ENCODE peak calls at places on chromosome 3, in ten cellular contexts. P, B, A, N, H, G, C, O, F and W are unnamed samples.
A peak's percentile ranks its signal among the peaks of the same experiment; 100 is the strongest.

GRCh38 chr3:45223889-45224730 is 2.0 kb downstream of the TMEM158 start:
- DNase-seq in O (no peak), A (no peak), P (no peak), C (no peak), N (peak; percentile 69), G (no peak), F (no peak), H (no peak), B (no peak), W (no peak)

GRCh38 chr3:126751611-126752302 is 47.7 kb downstream of the CHCHD6 start:
- DNase-seq in F (no peak), H (no peak), C (no peak), P (no peak), A (no peak), G (no peak), O (no peak), N (no peak), B (no peak), W (no peak)

GRCh38 chr3:4887177-4887576 is 92.1 kb upstream of the BHLHE40 start:
- DNase-seq in C (no peak), P (no peak), O (no peak), G (no peak), F (no peak), N (no peak), H (no peak), B (no peak), A (no peak), W (no peak)

GRCh38 chr3:174958671-174959328 is 99.7 kb downstream of the NAALADL2 start:
- DNase-seq in O (no peak), F (no peak), N (peak; percentile 5), P (no peak), B (no peak), G (no peak), H (no peak), C (no peak), A (no peak), W (no peak)

GRCh38 chr3:66000506-66000905 is 38.2 kb downstream of the MAGI1 start:
- DNase-seq in O (no peak), A (no peak), B (no peak), H (no peak), N (no peak), C (no peak), G (no peak), P (no peak), F (no peak), W (no peak)

GRCh38 chr3:160616721-160617120 is 51.4 kb upstream of the KPNA4 start:
- DNase-seq in C (no peak), N (peak; percentile 71), A (no peak), B (no peak), H (no peak), P (no peak), F (no peak), G (no peak), O (no peak), W (no peak)

GRCh38 chr3:8460815-8461482 is 40.7 kb upstream of the LMCD1 start:
- DNase-seq in B (no peak), F (no peak), H (no peak), P (no peak), O (no peak), A (no peak), N (peak; percentile 72), C (no peak), G (no peak), W (no peak)

GRCh38 chr3:102510663-102511062 is 75.8 kb downstream of the ZPLD1 start:
- DNase-seq in F (no peak), N (no peak), G (no peak), C (no peak), H (no peak), P (no peak), B (no peak), A (no peak), O (no peak), W (no peak)

GRCh38 chr3:20185364-20185732 is 658 bp downstream of the SGO1 start:
- DNase-seq in G (no peak), O (no peak), C (no peak), N (peak; percentile 8), H (no peak), A (no peak), B (no peak), P (no peak), F (no peak), W (no peak)

GRCh38 chr3:60364475-60364874 is 886.8 kb downstream of the FHIT start:
- DNase-seq in N (no peak), B (no peak), F (no peak), A (no peak), G (no peak), P (no peak), O (no peak), C (no peak), H (no peak), W (no peak)

GRCh38 chr3:135887220-135887619 is 78.3 kb upstream of the PPP2R3A start:
- DNase-seq in C (no peak), B (no peak), P (no peak), G (no peak), F (no peak), A (no peak), H (no peak), O (no peak), N (peak; percentile 87), W (no peak)

GRCh38 chr3:85567074-85567676 is 608.4 kb downstream of the CADM2 start:
- DNase-seq in C (peak; percentile 60), H (peak; percentile 30), F (no peak), O (no peak), P (no peak), B (no peak), G (peak; percentile 24), N (peak; percentile 29), A (peak; percentile 49), W (no peak)

GRCh38 chr3:143036557-143036956 is 35.2 kb downstream of the U2SURP start:
- DNase-seq in C (no peak), N (no peak), B (no peak), H (no peak), G (no peak), F (no peak), P (no peak), A (no peak), O (no peak), W (no peak)

GRCh38 chr3:70571696-70572095 is 259.3 kb upstream of the MDFIC2 start:
- DNase-seq in G (no peak), F (no peak), C (no peak), N (no peak), B (no peak), A (no peak), H (no peak), P (no peak), O (no peak), W (no peak)

DNA sequence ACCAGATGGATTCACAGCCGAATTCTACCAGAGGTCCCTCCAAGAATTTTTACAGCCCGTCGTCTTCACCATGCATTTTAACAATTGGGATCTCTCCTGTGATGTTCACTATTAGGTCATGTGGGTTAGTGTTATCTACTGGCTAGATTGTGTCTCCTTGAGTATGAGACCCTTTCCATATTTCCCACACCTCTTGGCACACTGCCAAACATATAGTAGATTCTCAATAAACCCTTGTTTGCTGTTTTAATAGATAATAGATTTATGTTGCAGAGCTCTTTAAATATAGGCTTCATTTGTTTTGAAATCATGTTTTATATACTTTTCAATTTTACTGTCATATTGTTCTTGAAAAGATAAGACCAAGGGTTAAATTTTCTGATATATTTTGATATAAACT is 34.9 kb upstream of the ADGRG7 start:
- DNase-seq in H (no peak), F (no peak), B (no peak), N (no peak), P (no peak), O (no peak), C (no peak), A (no peak), G (no peak), W (no peak)
- TF ChIP-seq POLR2A in H (no peak), F (no peak), B (no peak), N (no peak), P (no peak), O (no peak), C (no peak), A (no peak), G (no peak), W (no peak)

DNA sequence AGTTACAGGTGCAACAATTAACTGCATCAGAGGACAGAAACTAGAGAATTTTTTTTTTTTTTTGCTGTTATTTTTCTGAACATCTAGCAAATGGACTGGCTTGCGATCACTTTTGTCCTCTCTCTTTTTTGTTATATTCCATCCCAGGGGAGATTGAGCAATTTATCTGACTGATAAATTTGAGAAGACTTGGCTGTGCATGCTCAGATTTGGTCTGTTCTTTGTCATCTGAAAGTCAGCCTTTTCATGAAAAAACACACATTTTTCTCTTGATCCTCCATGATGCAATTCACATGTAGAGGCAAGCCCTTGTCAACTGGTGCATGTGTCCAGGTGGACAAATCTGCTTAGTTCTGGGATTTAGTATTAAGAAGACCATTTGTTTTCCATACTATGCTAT is 309.3 kb downstream of the LRRC3B start:
- DNase-seq in N (no peak), P (no peak), O (no peak), G (no peak), A (no peak), B (no peak), C (no peak), H (no peak), F (no peak), W (no peak)
- H3K27ac ChIP-seq in N (no peak overlapping the region), P (no peak overlapping the region), O (no peak overlapping the region), G (no peak overlapping the region), A (no peak overlapping the region), B (no peak overlapping the region), C (no peak overlapping the region), H (no peak overlapping the region), F (no peak overlapping the region), W (no peak overlapping the region)

GRCh38 chr3:30471076-30471475 is 135.3 kb upstream of the TGFBR2 start:
- DNase-seq in C (no peak), A (no peak), O (no peak), H (no peak), P (no peak), F (no peak), N (peak; percentile 22), B (no peak), G (no peak), W (peak; percentile 31)
- H3K27me3 ChIP-seq in C (no peaks in the 10 kb centered on the region), A (no peaks in the 10 kb centered on the region), O (no peaks in the 10 kb centered on the region), H (no peaks in the 10 kb centered on the region), P (no peaks in the 10 kb centered on the region), F (no peaks in the 10 kb centered on the region), N (no peaks in the 10 kb centered on the region), B (peaks cover 7% of the 10 kb centered on the region), G (no peaks in the 10 kb centered on the region), W (no peaks in the 10 kb centered on the region)

GRCh38 chr3:40452057-40452456 is 5.1 kb upstream of the RPL14 start:
- DNase-seq in H (no peak), P (no peak), B (no peak), F (no peak), N (no peak), O (no peak), C (no peak), A (no peak), G (no peak), W (no peak)

GRCh38 chr3:40451551-40451950 is 5.6 kb upstream of the RPL14 start:
- DNase-seq in N (no peak), H (no peak), G (no peak), O (no peak), C (no peak), A (no peak), B (no peak), P (no peak), F (no peak), W (no peak)

GRCh38 chr3:40453933-40454332 is 3.2 kb upstream of the RPL14 start:
- DNase-seq in G (no peak), P (no peak), C (no peak), N (no peak), F (no peak), O (no peak), H (no peak), B (no peak), A (peak; percentile 23), W (no peak)

GRCh38 chr3:40452562-40452875 is 4.6 kb upstream of the RPL14 start:
- DNase-seq in P (no peak), C (no peak), A (no peak), N (no peak), O (no peak), G (no peak), B (no peak), H (no peak), F (no peak), W (no peak)

GRCh38 chr3:40452876-40453730 is 4.0 kb upstream of the RPL14 start:
- DNase-seq in N (peak; percentile 98), P (peak; percentile 96), F (peak; percentile 97), A (peak; percentile 99), C (peak; percentile 95), B (peak; percentile 94), O (peak; percentile 98), H (peak; percentile 99), G (peak; percentile 98), W (peak; percentile 98)
- TF ChIP-seq POLR2A in N (peak; percentile 59), P (peak; percentile 36), F (peak; percentile 31), A (peak; percentile 96), C (peak; percentile 71), B (peak; percentile 66), O (peak; percentile 57), H (peak; percentile 87), G (peak; percentile 96), W (peak; percentile 41)